ENCODE peak calls at places on chromosome 7, in six cellular contexts. T is body of pancreas, R is IMR-90, H is heart left ventricle, A is stomach, L is A549. N is an unnamed sample.

GRCh38 chr7:39433550-39433949 is 132.7 kb upstream of the YAE1 start:
- DNase-seq in R (no peak), T (no peak), A (no peak), H (no peak), L (no peak), N (no peak)

GRCh38 chr7:142539901-142540300 is 209.4 kb upstream of the PRSS1 start:
- DNase-seq in R (peak; percentile 90), A (no peak), H (no peak), T (no peak), L (no peak), N (no peak)

GRCh38 chr7:108454674-108455523 is 1.3 kb downstream of the NRCAM start:
- DNase-seq in T (peak; percentile 32), R (no peak), A (no peak), H (no peak), L (peak; percentile 61), N (no peak)

GRCh38 chr7:102897211-102897621 is 15.6 kb upstream of the LRRC17 start:
- DNase-seq in A (no peak), T (no peak), R (no peak), H (no peak), L (no peak), N (no peak)

GRCh38 chr7:16889305-16889704 is 7.5 kb upstream of the AGR3 start:
- DNase-seq in R (no peak), A (no peak), L (no peak), H (no peak), T (no peak), N (no peak)

GRCh38 chr7:122136033-122136432 is 8.0 kb downstream of the AASS start:
- DNase-seq in T (no peak), H (no peak), A (no peak), R (no peak), L (no peak), N (no peak)

GRCh38 chr7:156792611-156793010 is 100.4 kb downstream of the LMBR1 start:
- DNase-seq in L (no peak), H (no peak), A (no peak), T (no peak), R (no peak), N (no peak)

GRCh38 chr7:96284240-96284639 is 37.7 kb downstream of the SLC25A13 start:
- DNase-seq in A (no peak), L (no peak), H (no peak), T (no peak), R (no peak), N (no peak)

GRCh38 chr7:101817930-101818698 is 688 bp downstream of the CUX1 start:
- DNase-seq in T (no peak), H (no peak), A (no peak), L (no peak), R (peak; percentile 47), N (no peak)

GRCh38 chr7:106415433-106415832 is 130.7 kb upstream of the NAMPT start:
- DNase-seq in A (no peak), L (no peak), H (no peak), R (peak; percentile 9), T (no peak), N (no peak)

GRCh38 chr7:106416430-106416829 is 131.6 kb upstream of the NAMPT start:
- DNase-seq in A (no peak), T (no peak), L (no peak), R (no peak), H (no peak), N (no peak)

GRCh38 chr7:106418526-106418925 is 133.7 kb upstream of the NAMPT start:
- DNase-seq in T (no peak), R (peak; percentile 41), L (no peak), H (no peak), A (no peak), N (no peak)

GRCh38 chr7:106418094-106418493 is 133.3 kb upstream of the NAMPT start:
- DNase-seq in H (no peak), L (no peak), T (peak; percentile 76), A (no peak), R (peak; percentile 14), N (no peak)

DNA sequence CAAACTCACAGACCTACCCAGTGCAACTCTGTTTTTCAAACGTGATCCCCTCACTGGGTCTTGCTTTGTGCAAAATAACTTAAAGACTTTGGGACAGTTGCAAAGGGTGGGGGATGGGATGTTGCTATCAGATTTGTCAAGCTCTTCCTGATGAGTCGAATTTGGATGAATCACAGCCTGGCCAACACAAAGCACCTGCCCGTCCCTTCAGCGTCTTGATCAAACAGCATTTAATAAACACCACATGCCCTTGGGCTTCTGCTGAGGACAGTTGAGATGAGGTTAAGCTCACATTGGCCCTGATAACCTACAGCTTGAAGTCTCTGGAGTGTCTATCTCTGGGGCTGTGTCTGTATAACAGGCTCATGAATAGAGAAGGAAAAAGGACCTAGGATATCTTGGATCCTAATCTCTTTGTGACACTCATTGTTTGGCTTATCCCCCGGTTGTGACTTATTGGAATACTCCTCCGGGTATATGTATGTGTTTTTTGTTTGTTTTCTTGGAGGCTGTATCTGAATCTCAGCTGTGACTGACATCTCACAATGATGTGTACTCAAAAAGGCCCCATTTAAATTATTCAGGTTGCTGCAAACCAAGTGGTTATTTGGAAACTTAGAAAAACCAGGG is 132.6 kb upstream of the NAMPT start:
- DNase-seq in R (peak; percentile 3), T (no peak), A (no peak), L (peak; percentile 16), H (no peak), N (no peak)
- H3K9me3 ChIP-seq in R (no peaks in the 10 kb centered on the region), T (no peaks in the 10 kb centered on the region), A (peaks cover 8% of the 10 kb centered on the region), L (peaks cover 15% of the 10 kb centered on the region), H (peaks cover 19% of the 10 kb centered on the region), N (peaks cover 12% of the 10 kb centered on the region)

DNA sequence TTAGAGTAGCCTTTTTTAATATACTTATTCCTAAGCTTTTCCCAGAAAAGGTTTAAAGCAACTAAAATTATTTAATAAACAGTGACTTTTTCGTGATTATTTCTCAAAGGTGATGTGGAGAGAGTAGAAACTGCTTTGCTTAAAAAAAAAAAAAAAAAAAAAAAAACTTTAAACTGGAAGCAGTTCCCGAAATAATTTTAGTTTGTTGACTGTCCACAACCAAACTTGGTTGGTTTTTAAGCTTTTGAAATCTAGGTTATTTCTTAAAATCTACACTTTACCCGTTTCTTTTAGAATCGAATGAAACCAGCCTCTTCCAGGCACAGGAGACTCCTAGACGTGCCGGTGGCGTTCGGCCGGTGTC is 7.2 kb downstream of the SKAP2 start:
- DNase-seq in L (no peak), T (no peak), H (no peak), A (no peak), R (no peak), N (no peak)
- TF ChIP-seq POLR2A in L (no peak), T (no peak), H (no peak), A (no peak), R (no peak), N (no peak)

DNA sequence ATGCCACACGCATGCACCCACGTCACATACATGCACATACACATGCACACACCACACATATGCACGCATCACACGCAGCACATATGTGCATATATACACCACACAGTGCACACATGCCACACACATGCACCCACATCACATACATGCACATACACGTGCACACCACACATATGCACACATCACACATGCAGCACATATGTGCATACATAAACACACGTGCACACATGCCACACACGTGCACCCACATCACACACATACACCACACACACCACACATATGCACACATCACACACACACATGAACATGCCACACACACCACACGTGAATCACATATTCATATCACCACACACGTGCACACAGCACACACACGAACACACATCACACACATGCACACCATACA is 338.8 kb downstream of the PTPRN2 start:
- DNase-seq in A (no peak), R (no peak), L (no peak), T (no peak), H (no peak), N (no peak)
- H3K9me3 ChIP-seq in A (peaks cover 7% of the 10 kb centered on the region), R (peaks cover 68% of the 10 kb centered on the region), L (peaks cover 2% of the 10 kb centered on the region), T (no peaks in the 10 kb centered on the region), H (no peaks in the 10 kb centered on the region), N (no peaks in the 10 kb centered on the region)

GRCh38 chr7:1503816-1504775 is at the start of gene INTS1:
- DNase-seq in L (peak; percentile 85), A (peak; percentile 93), R (peak; percentile 85), H (peak; percentile 92), T (peak; percentile 93), N (peak; percentile 94)
- TF ChIP-seq POLR2A in L (peak; percentile 9), A (no peak), R (peak; percentile 81), H (no peak), T (peak; percentile 75), N (peak; percentile 71)

GRCh38 chr7:64463636-64464375 is 99.1 kb downstream of the ZNF680 start:
- DNase-seq in R (peak; percentile 4), L (no peak), H (peak; percentile 86), T (peak; percentile 58), A (no peak), N (peak; percentile 10)
- H3K9me3 ChIP-seq in R (peaks cover 4% of the 10 kb centered on the region), L (peaks cover 10% of the 10 kb centered on the region), H (no peaks in the 10 kb centered on the region), T (no peaks in the 10 kb centered on the region), A (peaks cover 65% of the 10 kb centered on the region), N (peaks cover 12% of the 10 kb centered on the region)